ENCODE peak calls at places on chromosomes 1 and 21, in eight cellular contexts. One of them, this sample, is unnamed.
A peak's percentile ranks its signal among the peaks of the same experiment; 100 is the strongest.

GRCh38 chr1:225700164-225700740 is 47.3 kb upstream of the ENAH start:
- DNase-seq in NCI-H2171 treated with DMSO at 0.1 percent for 48 hours: no peak
- DNase-seq in fibroblast of mammary gland: peak; percentile 99
- DNase-seq in activated T-cell treated with anti-CD3 and anti-CD28 coated beads for 24 hours: no peak
- DNase-seq in M059J: peak; percentile 100
- DNase-seq in CD4-positive, alpha-beta T cell: no peak
- DNase-seq in T-helper 9 cell: no peak
- DNase-seq in GM23338: no peak
- DNase-seq in this sample: no peak

GRCh38 chr21:21612446-21612845 is 614.2 kb downstream of the NCAM2 start:
- DNase-seq in NCI-H2171 treated with DMSO at 0.1 percent for 48 hours: no peak
- DNase-seq in M059J: peak; percentile 74
- DNase-seq in GM23338: peak; percentile 69
- DNase-seq in CD4-positive, alpha-beta T cell: no peak
- DNase-seq in fibroblast of mammary gland: peak; percentile 96
- DNase-seq in activated T-cell treated with anti-CD3 and anti-CD28 coated beads for 24 hours: no peak
- DNase-seq in T-helper 9 cell: no peak
- DNase-seq in this sample: peak; percentile 50

GRCh38 chr1:44801491-44802305 is 1.5 kb downstream of the PLK3 start:
- DNase-seq in CD4-positive, alpha-beta T cell: no peak
- DNase-seq in GM23338: no peak
- DNase-seq in T-helper 9 cell: no peak
- DNase-seq in M059J: no peak
- DNase-seq in fibroblast of mammary gland: no peak
- DNase-seq in NCI-H2171 treated with DMSO at 0.1 percent for 48 hours: peak; percentile 82
- DNase-seq in activated T-cell treated with anti-CD3 and anti-CD28 coated beads for 24 hours: no peak
- DNase-seq in this sample: no peak

GRCh38 chr1:1437904-1438376 is 2.5 kb downstream of the VWA1 start:
- DNase-seq in GM23338: no peak
- DNase-seq in M059J: peak; percentile 57
- DNase-seq in fibroblast of mammary gland: no peak
- DNase-seq in activated T-cell treated with anti-CD3 and anti-CD28 coated beads for 24 hours: no peak
- DNase-seq in NCI-H2171 treated with DMSO at 0.1 percent for 48 hours: no peak
- DNase-seq in CD4-positive, alpha-beta T cell: no peak
- DNase-seq in T-helper 9 cell: no peak
- DNase-seq in this sample: no peak

GRCh38 chr1:172298146-172298545 is 122.3 kb upstream of the C1orf105 start:
- DNase-seq in activated T-cell treated with anti-CD3 and anti-CD28 coated beads for 24 hours: no peak
- DNase-seq in T-helper 9 cell: no peak
- DNase-seq in M059J: no peak
- DNase-seq in NCI-H2171 treated with DMSO at 0.1 percent for 48 hours: no peak
- DNase-seq in GM23338: no peak
- DNase-seq in fibroblast of mammary gland: peak; percentile 30
- DNase-seq in CD4-positive, alpha-beta T cell: no peak
- DNase-seq in this sample: no peak

GRCh38 chr1:25743164-25744139 is 56.5 kb upstream of the SELENON start:
- DNase-seq in activated T-cell treated with anti-CD3 and anti-CD28 coated beads for 24 hours: no peak
- DNase-seq in NCI-H2171 treated with DMSO at 0.1 percent for 48 hours: peak; percentile 71
- DNase-seq in M059J: no peak
- DNase-seq in CD4-positive, alpha-beta T cell: no peak
- DNase-seq in fibroblast of mammary gland: peak; percentile 89
- DNase-seq in T-helper 9 cell: no peak
- DNase-seq in GM23338: no peak
- DNase-seq in this sample: no peak

GRCh38 chr1:168980180-168980579 is 126.3 kb upstream of the ATP1B1 start:
- DNase-seq in GM23338: no peak
- DNase-seq in NCI-H2171 treated with DMSO at 0.1 percent for 48 hours: no peak
- DNase-seq in activated T-cell treated with anti-CD3 and anti-CD28 coated beads for 24 hours: no peak
- DNase-seq in CD4-positive, alpha-beta T cell: no peak
- DNase-seq in T-helper 9 cell: no peak
- DNase-seq in fibroblast of mammary gland: no peak
- DNase-seq in M059J: no peak
- DNase-seq in this sample: no peak

GRCh38 chr1:48676822-48677221 is 99.9 kb downstream of the BEND5 start:
- DNase-seq in NCI-H2171 treated with DMSO at 0.1 percent for 48 hours: no peak
- DNase-seq in activated T-cell treated with anti-CD3 and anti-CD28 coated beads for 24 hours: no peak
- DNase-seq in T-helper 9 cell: no peak
- DNase-seq in CD4-positive, alpha-beta T cell: no peak
- DNase-seq in M059J: no peak
- DNase-seq in fibroblast of mammary gland: no peak
- DNase-seq in GM23338: no peak
- DNase-seq in this sample: no peak

GRCh38 chr1:159889821-159890252 is 10.1 kb downstream of the CFAP45 start:
- DNase-seq in CD4-positive, alpha-beta T cell: no peak
- DNase-seq in fibroblast of mammary gland: peak; percentile 96
- DNase-seq in M059J: peak; percentile 99
- DNase-seq in T-helper 9 cell: no peak
- DNase-seq in activated T-cell treated with anti-CD3 and anti-CD28 coated beads for 24 hours: no peak
- DNase-seq in GM23338: no peak
- DNase-seq in NCI-H2171 treated with DMSO at 0.1 percent for 48 hours: no peak
- DNase-seq in this sample: no peak

GRCh38 chr1:81125672-81126071 is 675.1 kb upstream of the ADGRL2 start:
- DNase-seq in activated T-cell treated with anti-CD3 and anti-CD28 coated beads for 24 hours: no peak
- DNase-seq in T-helper 9 cell: no peak
- DNase-seq in fibroblast of mammary gland: no peak
- DNase-seq in CD4-positive, alpha-beta T cell: no peak
- DNase-seq in GM23338: no peak
- DNase-seq in NCI-H2171 treated with DMSO at 0.1 percent for 48 hours: no peak
- DNase-seq in M059J: no peak
- DNase-seq in this sample: no peak

GRCh38 chr1:184685116-184685515 is 69.5 kb downstream of the EDEM3 start:
- DNase-seq in activated T-cell treated with anti-CD3 and anti-CD28 coated beads for 24 hours: no peak
- DNase-seq in CD4-positive, alpha-beta T cell: no peak
- DNase-seq in M059J: no peak
- DNase-seq in GM23338: no peak
- DNase-seq in T-helper 9 cell: no peak
- DNase-seq in fibroblast of mammary gland: no peak
- DNase-seq in NCI-H2171 treated with DMSO at 0.1 percent for 48 hours: no peak
- DNase-seq in this sample: no peak

GRCh38 chr1:25566730-25567341 is 23.4 kb downstream of the LDLRAP1 start:
- DNase-seq in M059J: no peak
- DNase-seq in CD4-positive, alpha-beta T cell: peak; percentile 40
- DNase-seq in activated T-cell treated with anti-CD3 and anti-CD28 coated beads for 24 hours: no peak
- DNase-seq in T-helper 9 cell: no peak
- DNase-seq in NCI-H2171 treated with DMSO at 0.1 percent for 48 hours: peak; percentile 62
- DNase-seq in fibroblast of mammary gland: peak; percentile 71
- DNase-seq in GM23338: peak; percentile 47
- DNase-seq in this sample: peak; percentile 78

GRCh38 chr1:177255411-177255810 is 84.7 kb downstream of the BRINP2 start:
- DNase-seq in GM23338: no peak
- DNase-seq in T-helper 9 cell: no peak
- DNase-seq in CD4-positive, alpha-beta T cell: no peak
- DNase-seq in NCI-H2171 treated with DMSO at 0.1 percent for 48 hours: no peak
- DNase-seq in activated T-cell treated with anti-CD3 and anti-CD28 coated beads for 24 hours: no peak
- DNase-seq in M059J: peak; percentile 76
- DNase-seq in fibroblast of mammary gland: peak; percentile 79
- DNase-seq in this sample: no peak

GRCh38 chr1:202143768-202144509 is 598 bp downstream of the ARL8A start:
- DNase-seq in GM23338: peak; percentile 73
- DNase-seq in NCI-H2171 treated with DMSO at 0.1 percent for 48 hours: peak; percentile 44
- DNase-seq in fibroblast of mammary gland: no peak
- DNase-seq in M059J: peak; percentile 22
- DNase-seq in activated T-cell treated with anti-CD3 and anti-CD28 coated beads for 24 hours: no peak
- DNase-seq in T-helper 9 cell: no peak
- DNase-seq in CD4-positive, alpha-beta T cell: no peak
- DNase-seq in this sample: peak; percentile 56

GRCh38 chr1:16321176-16321867 is 31.0 kb downstream of the FBXO42 start:
- DNase-seq in NCI-H2171 treated with DMSO at 0.1 percent for 48 hours: no peak
- DNase-seq in activated T-cell treated with anti-CD3 and anti-CD28 coated beads for 24 hours: no peak
- DNase-seq in T-helper 9 cell: no peak
- DNase-seq in fibroblast of mammary gland: peak; percentile 57
- DNase-seq in CD4-positive, alpha-beta T cell: no peak
- DNase-seq in GM23338: no peak
- DNase-seq in M059J: no peak
- DNase-seq in this sample: no peak

GRCh38 chr1:184647471-184647870 is 107.2 kb downstream of the EDEM3 start:
- DNase-seq in activated T-cell treated with anti-CD3 and anti-CD28 coated beads for 24 hours: no peak
- DNase-seq in T-helper 9 cell: no peak
- DNase-seq in NCI-H2171 treated with DMSO at 0.1 percent for 48 hours: no peak
- DNase-seq in fibroblast of mammary gland: no peak
- DNase-seq in GM23338: no peak
- DNase-seq in M059J: no peak
- DNase-seq in CD4-positive, alpha-beta T cell: no peak
- DNase-seq in this sample: no peak

GRCh38 chr1:46983416-46983815 is 40.1 kb upstream of the CYP4X1 start:
- DNase-seq in activated T-cell treated with anti-CD3 and anti-CD28 coated beads for 24 hours: no peak
- DNase-seq in fibroblast of mammary gland: no peak
- DNase-seq in GM23338: peak; percentile 50
- DNase-seq in T-helper 9 cell: no peak
- DNase-seq in M059J: no peak
- DNase-seq in CD4-positive, alpha-beta T cell: no peak
- DNase-seq in NCI-H2171 treated with DMSO at 0.1 percent for 48 hours: no peak
- DNase-seq in this sample: peak; percentile 76

GRCh38 chr1:228332797-228333738 is 73.6 kb downstream of the TRIM11 start:
- DNase-seq in GM23338: no peak
- DNase-seq in activated T-cell treated with anti-CD3 and anti-CD28 coated beads for 24 hours: no peak
- DNase-seq in T-helper 9 cell: no peak
- DNase-seq in fibroblast of mammary gland: no peak
- DNase-seq in M059J: no peak
- DNase-seq in NCI-H2171 treated with DMSO at 0.1 percent for 48 hours: no peak
- DNase-seq in CD4-positive, alpha-beta T cell: no peak
- DNase-seq in this sample: peak; percentile 31

GRCh38 chr1:33634806-33635205 is 162.4 kb downstream of the ZSCAN20 start:
- DNase-seq in fibroblast of mammary gland: peak; percentile 20
- DNase-seq in M059J: peak; percentile 36
- DNase-seq in CD4-positive, alpha-beta T cell: no peak
- DNase-seq in T-helper 9 cell: no peak
- DNase-seq in NCI-H2171 treated with DMSO at 0.1 percent for 48 hours: peak; percentile 22
- DNase-seq in activated T-cell treated with anti-CD3 and anti-CD28 coated beads for 24 hours: peak; percentile 9
- DNase-seq in GM23338: peak; percentile 87
- DNase-seq in this sample: peak; percentile 85

GRCh38 chr1:236534164-236534651 is 10.4 kb downstream of the LGALS8 start:
- DNase-seq in fibroblast of mammary gland: peak; percentile 78
- DNase-seq in NCI-H2171 treated with DMSO at 0.1 percent for 48 hours: no peak
- DNase-seq in T-helper 9 cell: no peak
- DNase-seq in GM23338: no peak
- DNase-seq in CD4-positive, alpha-beta T cell: peak; percentile 20
- DNase-seq in M059J: peak; percentile 74
- DNase-seq in activated T-cell treated with anti-CD3 and anti-CD28 coated beads for 24 hours: peak; percentile 42
- DNase-seq in this sample: no peak

GRCh38 chr1:33041026-33041425 is 4.3 kb upstream of the AK2 start:
- DNase-seq in T-helper 9 cell: no peak
- DNase-seq in NCI-H2171 treated with DMSO at 0.1 percent for 48 hours: no peak
- DNase-seq in activated T-cell treated with anti-CD3 and anti-CD28 coated beads for 24 hours: no peak
- DNase-seq in fibroblast of mammary gland: no peak
- DNase-seq in CD4-positive, alpha-beta T cell: no peak
- DNase-seq in M059J: no peak
- DNase-seq in GM23338: no peak
- DNase-seq in this sample: no peak

GRCh38 chr1:207404849-207405525 is 49.1 kb upstream of the CR2 start:
- DNase-seq in T-helper 9 cell: no peak
- DNase-seq in GM23338: peak; percentile 78
- DNase-seq in M059J: peak; percentile 79
- DNase-seq in fibroblast of mammary gland: peak; percentile 80
- DNase-seq in CD4-positive, alpha-beta T cell: no peak
- DNase-seq in NCI-H2171 treated with DMSO at 0.1 percent for 48 hours: peak; percentile 73
- DNase-seq in activated T-cell treated with anti-CD3 and anti-CD28 coated beads for 24 hours: no peak
- DNase-seq in this sample: no peak